ENCODE peak calls at places on chromosomes 2 and 18, in eight cellular contexts. O, J, W, E, Y, Q, M and Z are unnamed samples.

GRCh38 chr18:34039194-34039593 is 185.5 kb downstream of the NOL4 start:
- DNase-seq in Y (no peak), O (no peak), J (no peak), M (no peak), E (no peak), W (no peak), Q (no peak), Z (no peak)

GRCh38 chr2:196431957-196432356 is 207.6 kb upstream of the CCDC150 start:
- DNase-seq in W (no peak), Y (no peak), M (no peak), J (no peak), E (peak; percentile 42), O (no peak), Q (no peak), Z (no peak)

GRCh38 chr2:100868083-100868482 is 48.1 kb downstream of the NPAS2 start:
- DNase-seq in Y (no peak), Q (no peak), W (no peak), O (no peak), E (no peak), J (no peak), M (no peak), Z (no peak)

GRCh38 chr18:8730080-8730827 is 24.9 kb downstream of the MTCL1 start:
- DNase-seq in J (no peak), E (peak; percentile 92), Y (no peak), Q (no peak), O (peak; percentile 65), M (no peak), W (peak; percentile 75), Z (no peak)

GRCh38 chr2:50952596-50952995 is 79.3 kb downstream of the NRXN1 start:
- DNase-seq in Q (no peak), O (no peak), E (no peak), M (no peak), Y (no peak), J (no peak), W (no peak), Z (no peak)

GRCh38 chr2:240401308-240401707 is 34.2 kb upstream of the GPC1 start:
- DNase-seq in J (no peak), M (no peak), Y (no peak), W (peak; percentile 34), Q (no peak), E (no peak), O (peak; percentile 20), Z (no peak)

GRCh38 chr2:101806123-101806522 is 108.6 kb downstream of the MAP4K4 start:
- DNase-seq in W (no peak), E (peak; percentile 17), Q (no peak), Y (no peak), J (no peak), M (no peak), O (no peak), Z (no peak)

GRCh38 chr2:61950133-61950560 is 44.7 kb downstream of the COMMD1 start:
- DNase-seq in Y (no peak), M (no peak), E (no peak), W (no peak), Q (no peak), J (no peak), O (no peak), Z (no peak)

GRCh38 chr18:79926715-79927596 is 24.5 kb downstream of the SLC66A2 start:
- DNase-seq in O (peak; percentile 18), Y (peak; percentile 46), Q (peak; percentile 12), E (no peak), W (peak; percentile 52), M (no peak), J (no peak), Z (peak; percentile 48)

GRCh38 chr2:169683054-169683424 is 11.2 kb downstream of the CFAP210 start:
- DNase-seq in J (no peak), W (no peak), Y (no peak), E (no peak), M (no peak), O (no peak), Q (no peak), Z (no peak)

GRCh38 chr2:31197166-31197565 is 20.1 kb downstream of the CAPN14 start:
- DNase-seq in Y (peak; percentile 14), Q (no peak), W (no peak), O (no peak), E (no peak), J (no peak), M (no peak), Z (no peak)

GRCh38 chr18:32552421-32553030 is 81.8 kb upstream of the GAREM1 start:
- DNase-seq in J (peak; percentile 51), W (peak; percentile 68), E (peak; percentile 65), M (peak; percentile 40), Q (peak; percentile 56), O (peak; percentile 71), Y (peak; percentile 62), Z (no peak)

DNA sequence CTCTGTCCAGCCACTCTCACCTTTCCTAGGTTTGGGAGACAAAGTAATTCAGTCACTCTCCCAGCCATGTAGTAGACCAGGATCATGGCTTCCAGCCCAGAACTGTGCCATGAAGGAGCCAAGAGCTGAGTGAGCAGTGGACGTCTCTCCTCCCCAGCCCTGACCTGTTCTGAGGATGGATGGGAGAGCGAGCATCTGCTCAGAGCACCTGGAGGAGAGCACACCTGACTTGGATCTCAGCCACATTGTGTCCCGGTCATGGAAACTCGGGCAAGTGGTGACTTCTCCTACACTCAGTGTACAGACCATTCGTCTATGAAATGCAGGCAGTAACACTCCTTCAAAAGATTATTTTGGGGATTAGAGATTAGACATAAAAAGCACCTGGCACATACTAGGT is 299.7 kb downstream of the TNS1 start:
- DNase-seq in W (no peak), O (no peak), Y (no peak), Q (no peak), M (no peak), J (no peak), E (no peak), Z (no peak)
- TF ChIP-seq POLR2A in W (no peak), O (no peak), Y (no peak), Q (no peak), M (no peak), J (no peak), E (no peak), Z (no peak)

GRCh38 chr2:206824219-206824618 is 58.8 kb downstream of the FASTKD2 start:
- DNase-seq in Y (no peak), O (no peak), W (no peak), J (no peak), E (no peak), M (no peak), Q (no peak), Z (no peak)
- TF ChIP-seq POLR2AphosphoS5 in Y (no peak), O (no peak), W (no peak), J (no peak), E (no peak), M (no peak), Q (no peak), Z (no peak)

GRCh38 chr18:67517224-67517765 is 775 bp upstream of the DSEL start:
- DNase-seq in O (no peak), Y (no peak), E (no peak), Q (no peak), M (no peak), W (peak; percentile 80), J (no peak), Z (peak; percentile 66)

GRCh38 chr18:67514901-67515540 is 1.5 kb downstream of the DSEL start:
- DNase-seq in Y (no peak), M (no peak), Q (no peak), J (no peak), E (no peak), O (no peak), W (no peak), Z (no peak)

GRCh38 chr18:67518566-67518965 is 2.0 kb upstream of the DSEL start:
- DNase-seq in J (no peak), Y (no peak), W (no peak), O (no peak), M (no peak), E (no peak), Q (no peak), Z (no peak)

GRCh38 chr18:67515987-67516431 is 511 bp downstream of the DSEL start:
- DNase-seq in O (peak; percentile 90), Q (peak; percentile 87), W (peak; percentile 94), J (peak; percentile 36), M (peak; percentile 25), Y (peak; percentile 91), E (peak; percentile 66), Z (peak; percentile 91)

DNA sequence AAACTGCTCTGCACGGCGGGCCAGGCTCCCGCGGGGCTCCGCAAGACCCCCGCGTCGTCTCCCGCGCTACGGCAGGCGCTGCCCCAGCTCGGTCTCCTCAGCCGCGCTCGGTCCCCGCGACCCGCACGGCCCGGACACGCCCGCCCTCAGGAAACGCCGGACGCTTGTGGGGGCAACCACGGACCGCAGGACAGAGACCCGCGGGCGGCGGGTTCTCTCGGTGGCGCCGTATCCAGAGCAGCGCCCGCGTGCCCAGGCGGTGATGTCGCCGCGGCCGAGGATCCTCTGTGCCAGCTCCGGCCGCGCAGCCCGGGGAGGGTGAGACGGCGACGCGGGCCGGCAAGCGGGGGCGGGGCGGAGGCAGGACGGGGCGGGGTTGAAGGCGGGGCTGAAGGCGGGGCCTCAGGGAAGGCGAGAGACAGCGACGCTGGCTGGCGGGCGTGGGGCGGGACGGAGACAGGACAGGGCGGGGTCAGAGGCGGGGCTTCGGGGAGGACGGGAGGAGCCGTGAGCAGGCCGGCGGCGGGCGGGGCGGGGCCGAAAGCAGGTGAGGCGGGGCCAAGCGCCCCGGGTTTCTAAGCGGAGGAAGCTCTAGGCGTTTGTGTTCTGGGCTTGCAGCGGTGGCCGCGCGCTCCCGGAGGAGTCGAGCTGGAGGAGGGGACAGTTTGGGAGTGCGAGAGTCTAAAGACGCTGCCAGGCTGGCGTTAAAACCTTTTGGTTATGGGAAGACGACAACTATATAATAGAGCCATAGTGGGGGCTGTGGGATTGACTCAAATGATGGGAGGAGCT is at the start of gene DSEL:
- DNase-seq in Q (peak; percentile 94), O (peak; percentile 98), J (peak; percentile 92), E (peak; percentile 85), W (peak; percentile 99), M (peak; percentile 80), Y (peak; percentile 100), Z (peak; percentile 99)
- TF ChIP-seq POLR2A in Q (no peak), O (no peak), J (no peak), E (no peak), W (peak; percentile 41), M (no peak), Y (no peak), Z (no peak)

GRCh38 chr18:51064256-51064655 is 34.2 kb downstream of the SMAD4 start:
- DNase-seq in M (no peak), J (no peak), W (no peak), Q (no peak), O (no peak), Y (no peak), E (no peak), Z (no peak)

GRCh38 chr18:51069885-51070284 is 39.9 kb downstream of the SMAD4 start:
- DNase-seq in Q (no peak), Y (no peak), O (no peak), M (no peak), W (no peak), J (no peak), E (no peak), Z (no peak)

GRCh38 chr18:51068111-51068510 is 38.1 kb downstream of the SMAD4 start:
- DNase-seq in M (no peak), W (no peak), E (no peak), Y (no peak), J (no peak), O (no peak), Q (no peak), Z (no peak)

GRCh38 chr18:51070545-51070944 is 40.5 kb downstream of the SMAD4 start:
- DNase-seq in W (no peak), Y (no peak), J (no peak), Q (no peak), E (no peak), O (no peak), M (no peak), Z (no peak)

DNA sequence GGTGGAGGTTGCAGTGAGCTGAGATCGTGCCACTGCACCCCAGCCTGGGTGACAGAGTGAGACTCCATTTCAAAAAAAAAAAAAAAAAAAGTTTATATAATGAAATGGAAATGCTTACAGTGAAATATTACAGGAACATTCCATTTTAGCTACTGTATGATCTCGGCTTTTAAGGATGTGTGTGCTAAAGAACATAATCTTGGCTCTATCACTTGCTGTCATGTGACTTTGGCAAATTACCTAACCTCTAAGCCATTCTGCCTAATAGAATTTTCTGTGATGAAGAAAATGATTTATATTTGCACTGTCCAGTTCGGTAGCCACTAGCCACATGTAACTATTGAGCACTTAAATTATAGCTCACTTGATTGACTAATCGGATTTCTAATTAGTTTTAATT is 36.3 kb downstream of the SMAD4 start:
- DNase-seq in W (no peak), Q (no peak), M (no peak), E (no peak), J (no peak), Y (no peak), O (no peak), Z (no peak)
- TF ChIP-seq POLR2AphosphoS5 in W (peak; percentile 49), Q (no peak), M (no peak), E (no peak), J (no peak), Y (no peak), O (no peak), Z (no peak)